ENCODE peak calls at places on chromosomes 12 and 14, in seven cellular contexts. One of them, this sample, is unnamed.

GRCh38 chr14:90554341-90554740 is 157.5 kb downstream of the CALM1 start:
- ATAC-seq in IMR-90: no peak
- ATAC-seq in right lobe of liver: no peak
- ATAC-seq in heart left ventricle: peak
- ATAC-seq in gastrocnemius medialis: no peak
- ATAC-seq in HepG2: no peak
- ATAC-seq in upper lobe of left lung: no peak
- ATAC-seq in this sample: peak

GRCh38 chr12:91316161-91316759 is 133.6 kb upstream of the DCN start:
- ATAC-seq in IMR-90: peak
- ATAC-seq in right lobe of liver: no peak
- ATAC-seq in heart left ventricle: peak
- ATAC-seq in gastrocnemius medialis: no peak
- ATAC-seq in HepG2: no peak
- ATAC-seq in upper lobe of left lung: no peak
- ATAC-seq in this sample: no peak

GRCh38 chr14:22854963-22855724 is 16.4 kb upstream of the LRP10 start:
- ATAC-seq in IMR-90: no peak
- ATAC-seq in right lobe of liver: no peak
- ATAC-seq in heart left ventricle: no peak
- ATAC-seq in gastrocnemius medialis: no peak
- ATAC-seq in HepG2: peak
- ATAC-seq in upper lobe of left lung: no peak
- ATAC-seq in this sample: no peak

GRCh38 chr12:42779186-42779859 is 189.8 kb upstream of the PRICKLE1 start:
- ATAC-seq in IMR-90: peak
- ATAC-seq in right lobe of liver: no peak
- ATAC-seq in heart left ventricle: no peak
- ATAC-seq in gastrocnemius medialis: peak
- ATAC-seq in HepG2: no peak
- ATAC-seq in upper lobe of left lung: no peak
- ATAC-seq in this sample: peak

GRCh38 chr12:15757553-15758255 is 31.5 kb downstream of the EPS8 start:
- ATAC-seq in IMR-90: peak
- ATAC-seq in right lobe of liver: peak
- ATAC-seq in heart left ventricle: no peak
- ATAC-seq in gastrocnemius medialis: no peak
- ATAC-seq in HepG2: peak
- ATAC-seq in upper lobe of left lung: no peak
- ATAC-seq in this sample: peak

GRCh38 chr12:82144505-82144904 is 213.7 kb downstream of the CCDC59 start:
- ATAC-seq in IMR-90: no peak
- ATAC-seq in right lobe of liver: no peak
- ATAC-seq in heart left ventricle: no peak
- ATAC-seq in gastrocnemius medialis: no peak
- ATAC-seq in HepG2: no peak
- ATAC-seq in upper lobe of left lung: no peak
- ATAC-seq in this sample: no peak

GRCh38 chr12:21879312-21879711 is 61.9 kb downstream of the ABCC9 start:
- ATAC-seq in IMR-90: no peak
- ATAC-seq in right lobe of liver: peak
- ATAC-seq in heart left ventricle: no peak
- ATAC-seq in gastrocnemius medialis: no peak
- ATAC-seq in HepG2: no peak
- ATAC-seq in upper lobe of left lung: no peak
- ATAC-seq in this sample: peak

GRCh38 chr12:19771858-19772257 is 332.6 kb downstream of the AEBP2 start:
- ATAC-seq in IMR-90: peak
- ATAC-seq in right lobe of liver: no peak
- ATAC-seq in heart left ventricle: peak
- ATAC-seq in gastrocnemius medialis: no peak
- ATAC-seq in HepG2: no peak
- ATAC-seq in upper lobe of left lung: no peak
- ATAC-seq in this sample: no peak

GRCh38 chr14:105526781-105527380 is 498 bp downstream of the TMEM121 start:
- ATAC-seq in IMR-90: peak
- ATAC-seq in right lobe of liver: no peak
- ATAC-seq in heart left ventricle: no peak
- ATAC-seq in gastrocnemius medialis: no peak
- ATAC-seq in HepG2: peak
- ATAC-seq in upper lobe of left lung: no peak
- ATAC-seq in this sample: no peak

GRCh38 chr14:89296281-89296745 is 120.7 kb downstream of the FOXN3 start:
- ATAC-seq in IMR-90: no peak
- ATAC-seq in right lobe of liver: no peak
- ATAC-seq in heart left ventricle: no peak
- ATAC-seq in gastrocnemius medialis: no peak
- ATAC-seq in HepG2: no peak
- ATAC-seq in upper lobe of left lung: no peak
- ATAC-seq in this sample: no peak

GRCh38 chr12:12975322-12976077 is 23.5 kb upstream of the GPRC5D start:
- ATAC-seq in IMR-90: no peak
- ATAC-seq in right lobe of liver: peak
- ATAC-seq in heart left ventricle: peak
- ATAC-seq in gastrocnemius medialis: no peak
- ATAC-seq in HepG2: peak
- ATAC-seq in upper lobe of left lung: peak
- ATAC-seq in this sample: no peak

GRCh38 chr12:80988986-80989385 is 51.3 kb upstream of the LIN7A start:
- ATAC-seq in IMR-90: no peak
- ATAC-seq in right lobe of liver: no peak
- ATAC-seq in heart left ventricle: no peak
- ATAC-seq in gastrocnemius medialis: no peak
- ATAC-seq in HepG2: no peak
- ATAC-seq in upper lobe of left lung: no peak
- ATAC-seq in this sample: no peak

GRCh38 chr12:57483466-57483865 is 3.8 kb upstream of the ARHGAP9 start:
- ATAC-seq in IMR-90: peak
- ATAC-seq in right lobe of liver: no peak
- ATAC-seq in heart left ventricle: no peak
- ATAC-seq in gastrocnemius medialis: no peak
- ATAC-seq in HepG2: no peak
- ATAC-seq in upper lobe of left lung: no peak
- ATAC-seq in this sample: no peak
- H3K4me3 ChIP-seq in IMR-90: no peak
- H3K4me3 ChIP-seq in right lobe of liver: no peak
- H3K4me3 ChIP-seq in heart left ventricle: no peak
- H3K4me3 ChIP-seq in gastrocnemius medialis: no peak
- H3K4me3 ChIP-seq in HepG2: no peak
- H3K4me3 ChIP-seq in upper lobe of left lung: no peak
- H3K4me3 ChIP-seq in this sample: no peak

GRCh38 chr14:65411656-65412188 is 808 bp upstream of the FUT8 start:
- ATAC-seq in IMR-90: peak
- ATAC-seq in right lobe of liver: peak
- ATAC-seq in heart left ventricle: peak
- ATAC-seq in gastrocnemius medialis: peak
- ATAC-seq in HepG2: peak
- ATAC-seq in upper lobe of left lung: peak
- ATAC-seq in this sample: peak
- TF ChIP-seq POLR2A in IMR-90: no peak
- TF ChIP-seq POLR2A in right lobe of liver: peak
- TF ChIP-seq POLR2A in heart left ventricle: peak
- TF ChIP-seq POLR2A in gastrocnemius medialis: peak
- TF ChIP-seq POLR2A in HepG2: peak
- TF ChIP-seq POLR2A in upper lobe of left lung: no peak
- TF ChIP-seq POLR2A in this sample: peak

GRCh38 chr12:31650927-31651326 is 8.6 kb upstream of the ETFBKMT start:
- ATAC-seq in IMR-90: no peak
- ATAC-seq in right lobe of liver: no peak
- ATAC-seq in heart left ventricle: peak
- ATAC-seq in gastrocnemius medialis: no peak
- ATAC-seq in HepG2: no peak
- ATAC-seq in upper lobe of left lung: no peak
- ATAC-seq in this sample: no peak
- H3K4me3 ChIP-seq in IMR-90: no peak
- H3K4me3 ChIP-seq in right lobe of liver: no peak
- H3K4me3 ChIP-seq in heart left ventricle: no peak
- H3K4me3 ChIP-seq in gastrocnemius medialis: no peak
- H3K4me3 ChIP-seq in HepG2: no peak
- H3K4me3 ChIP-seq in upper lobe of left lung: no peak
- H3K4me3 ChIP-seq in this sample: no peak

GRCh38 chr12:122501489-122501989 is 807 bp upstream of the ZCCHC8 start:
- ATAC-seq in IMR-90: no peak
- ATAC-seq in right lobe of liver: no peak
- ATAC-seq in heart left ventricle: no peak
- ATAC-seq in gastrocnemius medialis: no peak
- ATAC-seq in HepG2: no peak
- ATAC-seq in upper lobe of left lung: no peak
- ATAC-seq in this sample: no peak

GRCh38 chr12:122506393-122506938 is 5.7 kb upstream of the ZCCHC8 start:
- ATAC-seq in IMR-90: no peak
- ATAC-seq in right lobe of liver: no peak
- ATAC-seq in heart left ventricle: no peak
- ATAC-seq in gastrocnemius medialis: no peak
- ATAC-seq in HepG2: no peak
- ATAC-seq in upper lobe of left lung: no peak
- ATAC-seq in this sample: no peak

GRCh38 chr12:122503147-122503751 is 2.5 kb upstream of the ZCCHC8 start:
- ATAC-seq in IMR-90: no peak
- ATAC-seq in right lobe of liver: no peak
- ATAC-seq in heart left ventricle: no peak
- ATAC-seq in gastrocnemius medialis: no peak
- ATAC-seq in HepG2: no peak
- ATAC-seq in upper lobe of left lung: no peak
- ATAC-seq in this sample: no peak

GRCh38 chr12:122505419-122506051 is 4.8 kb upstream of the ZCCHC8 start:
- ATAC-seq in IMR-90: no peak
- ATAC-seq in right lobe of liver: no peak
- ATAC-seq in heart left ventricle: no peak
- ATAC-seq in gastrocnemius medialis: no peak
- ATAC-seq in HepG2: no peak
- ATAC-seq in upper lobe of left lung: no peak
- ATAC-seq in this sample: no peak

DNA sequence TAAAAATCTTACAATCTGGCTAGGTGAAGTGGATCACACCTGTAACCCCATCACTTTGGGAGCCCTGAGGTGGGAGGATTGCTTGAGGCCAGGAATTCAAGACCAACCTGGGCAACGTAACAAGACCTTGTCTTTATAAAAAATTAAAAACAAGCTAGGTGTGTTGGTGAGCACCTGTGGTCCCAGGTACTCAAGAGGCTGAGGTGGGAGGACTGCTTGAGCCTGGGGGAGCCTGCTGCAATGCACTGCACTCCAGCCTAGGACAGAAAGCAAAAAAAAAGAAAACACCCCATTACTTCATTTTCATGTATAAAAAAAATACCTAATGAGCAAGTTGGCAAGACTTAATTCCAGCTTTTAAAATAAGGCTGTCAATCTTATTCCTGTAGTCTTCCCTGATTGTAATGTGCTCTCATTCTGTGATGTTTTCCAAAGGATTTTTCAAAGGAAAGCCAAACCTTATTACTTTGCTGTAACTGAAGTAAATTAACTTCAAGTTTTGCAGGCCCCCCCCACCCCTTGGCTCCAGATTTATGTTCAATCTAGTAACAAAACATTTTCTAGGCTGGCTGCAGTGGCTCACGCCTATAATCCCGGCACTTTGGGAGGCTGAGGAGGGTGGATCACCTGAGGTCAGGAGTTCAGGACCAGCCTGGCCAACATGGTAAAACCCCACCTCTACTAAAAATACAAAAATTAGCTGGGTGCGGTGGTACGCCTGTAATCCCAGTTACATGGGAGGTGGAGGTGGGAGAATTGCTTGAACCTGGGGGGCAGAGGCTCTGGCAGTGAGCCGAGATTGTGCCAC is 3.3 kb upstream of the ZCCHC8 start:
- ATAC-seq in IMR-90: no peak
- ATAC-seq in right lobe of liver: no peak
- ATAC-seq in heart left ventricle: no peak
- ATAC-seq in gastrocnemius medialis: no peak
- ATAC-seq in HepG2: no peak
- ATAC-seq in upper lobe of left lung: no peak
- ATAC-seq in this sample: no peak
- TF ChIP-seq POLR2A in IMR-90: no peak
- TF ChIP-seq POLR2A in right lobe of liver: no peak
- TF ChIP-seq POLR2A in heart left ventricle: no peak
- TF ChIP-seq POLR2A in gastrocnemius medialis: no peak
- TF ChIP-seq POLR2A in HepG2: no peak
- TF ChIP-seq POLR2A in upper lobe of left lung: no peak
- TF ChIP-seq POLR2A in this sample: no peak

GRCh38 chr12:130334399-130334798 is 3.3 kb upstream of the PIWIL1 start:
- ATAC-seq in IMR-90: no peak
- ATAC-seq in right lobe of liver: no peak
- ATAC-seq in heart left ventricle: no peak
- ATAC-seq in gastrocnemius medialis: no peak
- ATAC-seq in HepG2: no peak
- ATAC-seq in upper lobe of left lung: no peak
- ATAC-seq in this sample: no peak
- H3K4me3 ChIP-seq in IMR-90: no peak
- H3K4me3 ChIP-seq in right lobe of liver: no peak
- H3K4me3 ChIP-seq in heart left ventricle: no peak
- H3K4me3 ChIP-seq in gastrocnemius medialis: no peak
- H3K4me3 ChIP-seq in HepG2: no peak
- H3K4me3 ChIP-seq in upper lobe of left lung: no peak
- H3K4me3 ChIP-seq in this sample: no peak

DNA sequence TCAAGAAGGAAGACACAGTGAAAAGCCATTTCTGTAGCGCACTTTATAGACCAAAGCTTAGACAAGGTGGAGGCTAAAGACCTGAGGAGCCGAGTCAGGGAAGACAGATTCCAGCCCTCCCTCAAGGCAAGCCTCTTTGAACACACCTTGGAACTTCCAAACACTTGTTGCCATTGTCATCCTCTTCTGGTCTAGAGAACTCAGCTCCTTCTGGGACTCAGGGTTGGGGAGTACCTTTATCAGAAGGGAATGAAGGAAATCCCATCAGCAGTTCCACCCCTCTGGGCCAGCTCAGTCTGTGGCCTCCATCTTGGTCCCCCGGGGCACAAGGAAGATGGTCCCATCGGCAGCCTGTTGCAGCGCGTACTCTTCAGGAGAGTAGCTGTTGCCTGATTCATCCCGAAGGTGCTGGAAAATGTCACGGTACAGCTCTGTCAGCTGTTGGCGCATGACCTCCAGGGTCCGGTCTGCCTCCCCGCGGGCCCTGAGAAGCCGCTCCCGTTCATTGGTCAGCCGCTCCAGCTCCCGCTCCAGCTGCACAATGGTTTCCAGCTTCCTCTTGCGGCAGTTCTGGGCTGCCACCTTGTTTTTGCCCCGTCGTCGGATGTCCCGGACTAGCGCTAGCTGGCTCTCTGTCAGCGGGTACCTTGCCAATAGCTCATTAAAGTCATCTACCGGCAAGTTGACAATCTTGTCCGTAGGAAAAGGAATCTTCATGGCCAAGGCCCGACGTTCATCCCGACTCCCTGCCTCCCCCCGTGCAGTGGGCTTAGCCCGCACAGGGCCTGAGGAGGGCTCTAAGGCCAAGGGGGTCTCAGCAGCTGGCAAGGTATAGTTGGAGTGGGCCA is 8.5 kb downstream of the NFE2 start:
- ATAC-seq in IMR-90: no peak
- ATAC-seq in right lobe of liver: no peak
- ATAC-seq in heart left ventricle: peak
- ATAC-seq in gastrocnemius medialis: no peak
- ATAC-seq in HepG2: no peak
- ATAC-seq in upper lobe of left lung: no peak
- ATAC-seq in this sample: no peak
- TF ChIP-seq POLR2A in IMR-90: no peak
- TF ChIP-seq POLR2A in right lobe of liver: no peak
- TF ChIP-seq POLR2A in heart left ventricle: no peak
- TF ChIP-seq POLR2A in gastrocnemius medialis: no peak
- TF ChIP-seq POLR2A in HepG2: no peak
- TF ChIP-seq POLR2A in upper lobe of left lung: no peak
- TF ChIP-seq POLR2A in this sample: no peak

This sample was measured in gastroesophageal sphincter.